ENCODE peak calls at places on chromosomes 6 and 20, in five cellular contexts. Q, Z, T, J and W are unnamed samples.

GRCh38 chr20:709864-710761 is 34.5 kb upstream of the SCRT2 start:
- DNase-seq in Q (no peak), Z (no peak), T (no peak), J (no peak), W (no peak)

GRCh38 chr6:27890351-27891299 is 21.6 kb downstream of the OR2B2 start:
- DNase-seq in Q (peak; percentile 97), Z (peak; percentile 96), T (peak; percentile 66), J (peak; percentile 97), W (no peak)

GRCh38 chr20:37309941-37310590 is 20.6 kb downstream of the MANBAL start:
- DNase-seq in Q (no peak), Z (no peak), T (no peak), J (no peak), W (no peak)

GRCh38 chr6:12228447-12229146 is 61.6 kb upstream of the EDN1 start:
- DNase-seq in Q (no peak), Z (no peak), T (no peak), J (no peak), W (no peak)

GRCh38 chr6:138275976-138276375 is 57.7 kb upstream of the PBOV1 start:
- DNase-seq in Q (no peak), Z (no peak), T (no peak), J (no peak), W (no peak)

GRCh38 chr6:74343804-74344203 is 647.8 kb downstream of the CD109 start:
- DNase-seq in Q (no peak), Z (no peak), T (no peak), J (peak; percentile 11), W (peak; percentile 47)

GRCh38 chr20:13545755-13546154 is 93.0 kb downstream of the TASP1 start:
- DNase-seq in Q (no peak), Z (peak; percentile 30), T (no peak), J (no peak), W (no peak)

GRCh38 chr6:144566868-144567615 is 281.9 kb downstream of the UTRN start:
- DNase-seq in Q (no peak), Z (peak; percentile 33), T (no peak), J (no peak), W (peak; percentile 4)

GRCh38 chr6:27251672-27252251 is 4.3 kb downstream of the PRSS16 start:
- DNase-seq in Q (peak; percentile 38), Z (peak; percentile 67), T (peak; percentile 93), J (peak; percentile 93), W (peak; percentile 92)

GRCh38 chr20:60528141-60528540 is 569.9 kb downstream of the CDH26 start:
- DNase-seq in Q (peak; percentile 11), Z (no peak), T (no peak), J (no peak), W (no peak)

GRCh38 chr6:2885967-2886731 is 17.0 kb downstream of the SERPINB9 start:
- DNase-seq in Q (no peak), Z (no peak), T (no peak), J (no peak), W (no peak)

GRCh38 chr6:138986578-138986977 is 1.5 kb downstream of the REPS1 start:
- DNase-seq in Q (peak; percentile 60), Z (peak; percentile 52), T (no peak), J (no peak), W (peak; percentile 31)

GRCh38 chr20:6857929-6858328 is 90.4 kb downstream of the BMP2 start:
- DNase-seq in Q (no peak), Z (no peak), T (no peak), J (no peak), W (no peak)

GRCh38 chr6:121680058-121680457 is 244.6 kb downstream of the GJA1 start:
- DNase-seq in Q (no peak), Z (no peak), T (no peak), J (no peak), W (no peak)

GRCh38 chr6:153038378-153038777 is 35.9 kb upstream of the MTRF1L start:
- DNase-seq in Q (peak; percentile 84), Z (peak; percentile 59), T (no peak), J (no peak), W (peak; percentile 74)

GRCh38 chr6:148818939-148819575 is 72.2 kb downstream of the UST start:
- DNase-seq in Q (no peak), Z (peak; percentile 75), T (no peak), J (no peak), W (peak; percentile 45)

DNA sequence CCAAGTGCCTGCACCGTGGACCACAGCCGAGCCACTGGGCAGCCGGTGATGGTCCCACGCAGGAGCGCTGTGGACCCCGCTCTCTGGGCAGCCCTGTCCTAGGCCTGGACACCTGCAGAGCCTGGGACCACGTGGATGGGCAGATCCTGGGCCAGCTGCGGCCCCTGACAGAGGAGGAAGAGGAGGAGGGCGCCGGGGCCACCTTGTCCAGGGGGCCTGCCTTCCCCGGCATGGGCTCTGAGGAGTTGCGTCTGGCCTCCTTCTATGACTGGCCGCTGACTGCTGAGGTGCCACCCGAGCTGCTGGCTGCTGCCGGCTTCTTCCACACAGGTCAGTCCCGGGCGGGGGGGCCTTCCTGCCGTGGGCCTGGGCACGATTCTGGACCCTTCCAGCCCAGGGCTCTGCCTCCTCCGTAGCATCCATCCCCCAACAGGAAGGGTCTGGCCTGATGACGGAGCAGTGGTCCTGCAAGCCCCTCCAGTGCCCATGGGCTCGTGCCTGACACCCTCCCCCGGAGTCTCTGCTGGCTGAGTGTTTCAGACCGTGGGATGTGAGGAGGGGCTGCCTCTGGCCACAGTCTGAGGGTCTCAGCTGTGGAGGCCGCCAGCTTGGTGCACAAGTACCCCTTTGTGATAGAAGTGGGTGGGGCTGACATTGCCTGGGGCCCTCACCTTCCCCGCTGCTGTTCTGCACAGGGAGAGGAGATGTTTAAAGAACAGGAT is 572 bp downstream of the BIRC7 start:
- DNase-seq in Q (no peak), Z (no peak), T (no peak), J (no peak), W (no peak)
- H3K27ac ChIP-seq in Q (no peak overlapping the region), Z (no peak overlapping the region), T (no peak overlapping the region), J (no peak overlapping the region), W (no peak overlapping the region)

GRCh38 chr20:50267866-50268219 is 77.2 kb downstream of the CEBPB start:
- DNase-seq in Q (no peak), Z (no peak), T (no peak), J (no peak), W (no peak)

GRCh38 chr20:50271201-50271600 is 80.6 kb downstream of the CEBPB start:
- DNase-seq in Q (no peak), Z (no peak), T (no peak), J (no peak), W (no peak)

GRCh38 chr20:50270034-50270395 is 79.4 kb downstream of the CEBPB start:
- DNase-seq in Q (no peak), Z (no peak), T (no peak), J (no peak), W (no peak)

GRCh38 chr20:50270569-50270968 is 79.9 kb downstream of the CEBPB start:
- DNase-seq in Q (no peak), Z (no peak), T (no peak), J (no peak), W (no peak)

GRCh38 chr20:50269111-50270033 is 78.7 kb downstream of the CEBPB start:
- DNase-seq in Q (no peak), Z (no peak), T (no peak), J (no peak), W (no peak)
- H3K4me3 ChIP-seq in Q (no peak overlapping the region), Z (no peak overlapping the region), T (no peak overlapping the region), J (no peak overlapping the region), W (no peak overlapping the region)

DNA sequence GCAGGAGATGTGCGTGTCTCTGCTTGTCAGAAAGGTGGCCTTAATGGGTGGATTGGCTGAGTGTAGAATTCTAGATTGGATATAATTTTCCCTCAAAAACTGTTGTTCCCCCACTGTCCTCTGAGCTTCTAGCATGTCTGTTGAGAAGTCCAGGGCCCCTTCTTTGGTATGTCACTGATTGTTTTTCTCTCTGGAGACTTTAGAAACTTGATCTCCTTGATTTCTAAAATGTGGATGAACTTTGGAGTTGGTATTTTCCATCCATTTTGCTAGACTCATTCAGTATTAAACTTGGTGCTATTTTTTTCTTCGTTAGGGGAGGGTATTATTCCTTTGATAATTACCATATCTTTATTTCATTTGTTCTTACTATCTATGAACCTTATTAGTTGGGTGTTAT is 68.3 kb downstream of the ARID1B start:
- DNase-seq in Q (no peak), Z (no peak), T (no peak), J (no peak), W (no peak)
- H4K20me1 ChIP-seq in Q (peaks cover 69% of the 10 kb centered on the region), Z (no peaks in the 10 kb centered on the region), T (peaks cover 4% of the 10 kb centered on the region), J (no peaks in the 10 kb centered on the region), W (peaks cover 3% of the 10 kb centered on the region)

GRCh38 chr20:31840906-31841816 is 4.2 kb downstream of the FOXS1 start:
- DNase-seq in Q (no peak), Z (no peak), T (no peak), J (no peak), W (no peak)

GRCh38 chr20:31838646-31839292 is 6.6 kb downstream of the FOXS1 start:
- DNase-seq in Q (no peak), Z (no peak), T (peak; percentile 57), J (no peak), W (no peak)

GRCh38 chr20:31837896-31838397 is 7.5 kb downstream of the FOXS1 start:
- DNase-seq in Q (peak; percentile 19), Z (peak; percentile 58), T (peak; percentile 66), J (no peak), W (no peak)

GRCh38 chr20:31841928-31842327 is 3.5 kb downstream of the FOXS1 start:
- DNase-seq in Q (peak; percentile 66), Z (peak; percentile 87), T (peak; percentile 92), J (no peak), W (peak; percentile 79)

GRCh38 chr20:31839782-31840487 is 5.5 kb downstream of the FOXS1 start:
- DNase-seq in Q (no peak), Z (no peak), T (peak; percentile 41), J (no peak), W (no peak)
- H3K27ac ChIP-seq in Q (no peak overlapping the region), Z (no peak overlapping the region), T (no peak overlapping the region), J (no peak overlapping the region), W (no peak overlapping the region)

DNA sequence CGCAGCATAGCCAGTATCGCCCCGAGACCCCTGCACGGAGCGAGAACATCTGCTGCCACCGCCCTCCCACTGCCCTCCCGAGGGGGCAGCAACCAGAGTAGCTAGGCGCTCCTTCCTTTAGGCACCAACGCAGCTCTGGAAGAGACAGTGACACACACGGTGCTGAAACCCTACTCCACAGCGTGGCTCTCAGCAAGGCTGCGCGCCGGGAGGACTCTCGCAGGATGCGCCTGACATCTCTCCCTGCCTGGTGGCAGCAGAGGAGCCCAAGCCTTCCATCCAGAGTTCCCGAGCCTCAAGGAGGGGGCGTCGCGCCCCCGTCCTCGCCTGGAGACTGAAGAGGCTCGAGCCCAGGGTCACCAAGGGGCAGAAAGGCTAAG is 2.1 kb downstream of the TAF4 start:
- DNase-seq in Q (peak; percentile 62), Z (peak; percentile 51), T (no peak), J (no peak), W (no peak)
- H3K4me3 ChIP-seq in Q (peak overlapping the region; percentile 35), Z (peak overlapping the region; percentile 38), T (peak overlapping the region; percentile 59), J (no peak overlapping the region), W (peak overlapping the region; percentile 71)

GRCh38 chr20:62047666-62048345 is 17.9 kb downstream of the TAF4 start:
- DNase-seq in Q (no peak), Z (no peak), T (no peak), J (no peak), W (no peak)
- H4K20me1 ChIP-seq in Q (peaks cover 78% of the 10 kb centered on the region), Z (no peaks in the 10 kb centered on the region), T (peaks cover 54% of the 10 kb centered on the region), J (no peaks in the 10 kb centered on the region), W (peaks cover 46% of the 10 kb centered on the region)